ENCODE peak calls at places on chromosomes 11 and 22, in four cellular contexts. X is astrocyte, S is upper lobe of right lung, D is gastrocnemius medialis. Z is an unnamed sample.

GRCh38 chr11:125505518-125505917 is 9.5 kb upstream of the FEZ1 start:
- DNase-seq in X (no peak), S (no peak), D (no peak), Z (no peak)

GRCh38 chr11:72668645-72669347 is 5.4 kb downstream of the PDE2A start:
- DNase-seq in X (peak; percentile 8), S (no peak), D (no peak), Z (peak; percentile 42)

GRCh38 chr11:120675171-120675570 is 163.6 kb downstream of the GRIK4 start:
- DNase-seq in X (peak; percentile 8), S (no peak), D (no peak), Z (no peak)

GRCh38 chr22:48561676-48562075 is 1266.0 kb downstream of the BRD1 start:
- DNase-seq in X (no peak), S (no peak), D (no peak), Z (no peak)

GRCh38 chr11:134541355-134541754 is 129.3 kb upstream of the B3GAT1 start:
- DNase-seq in X (no peak), S (no peak), D (no peak), Z (no peak)

GRCh38 chr11:57476223-57476882 is 16.0 kb downstream of the RTN4RL2 start:
- DNase-seq in X (no peak), S (peak; percentile 83), D (no peak), Z (no peak)

GRCh38 chr11:112025682-112026081 is 474 bp downstream of the DLAT start:
- DNase-seq in X (peak; percentile 10), S (no peak), D (no peak), Z (no peak)

GRCh38 chr11:58513747-58514367 is 6.0 kb upstream of the OR5B21 start:
- DNase-seq in X (peak; percentile 37), S (no peak), D (no peak), Z (peak; percentile 33)

GRCh38 chr11:71192629-71193028 is 59.7 kb downstream of the SHANK2 start:
- DNase-seq in X (no peak), S (no peak), D (no peak), Z (no peak)

GRCh38 chr11:103773059-103773458 is 263.4 kb upstream of the DDI1 start:
- DNase-seq in X (peak; percentile 93), S (no peak), D (no peak), Z (no peak)

GRCh38 chr11:3091846-3092602 is 34.8 kb upstream of the CARS1 start:
- DNase-seq in X (peak; percentile 17), S (peak; percentile 84), D (peak; percentile 38), Z (peak; percentile 39)

GRCh38 chr22:37258810-37259472 is 14.9 kb upstream of the RAC2 start:
- DNase-seq in X (no peak), S (peak; percentile 16), D (no peak), Z (no peak)

GRCh38 chr11:125971618-125972017 is 25.8 kb downstream of the VSIG10L2 start:
- DNase-seq in X (no peak), S (no peak), D (no peak), Z (no peak)

GRCh38 chr11:115503083-115503885 is 931 bp downstream of the CADM1 start:
- DNase-seq in X (peak; percentile 54), S (peak; percentile 90), D (peak; percentile 51), Z (no peak)

GRCh38 chr11:15826826-15827225 is 529.5 kb downstream of the SOX6 start:
- DNase-seq in X (no peak), S (peak; percentile 67), D (no peak), Z (no peak)

GRCh38 chr11:92417326-92417725 is 192.7 kb downstream of the FAT3 start:
- DNase-seq in X (no peak), S (no peak), D (no peak), Z (no peak)

DNA sequence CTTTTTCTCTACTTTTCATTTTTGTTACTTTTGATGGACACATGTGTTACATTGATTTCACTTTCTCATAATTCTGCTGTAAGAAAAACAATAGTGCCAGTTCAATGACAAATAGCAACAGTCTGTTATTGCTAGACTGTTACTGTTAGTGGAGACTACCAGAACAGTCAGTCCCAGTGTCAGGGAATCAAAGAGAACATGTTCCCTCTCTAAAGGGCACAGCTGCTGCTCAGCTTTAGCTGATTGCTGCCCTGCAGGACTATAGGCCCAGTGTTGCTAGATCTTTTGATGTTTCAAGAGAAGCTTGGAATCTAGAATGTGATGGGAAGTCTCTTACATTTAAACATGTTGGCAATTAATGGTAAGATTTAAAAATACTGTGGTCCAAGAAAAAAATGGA is 3.4 kb downstream of the BIRC3 start:
- DNase-seq in X (no peak), S (no peak), D (no peak), Z (no peak)
- H3K4me3 ChIP-seq in X (no peak overlapping the region), S (no peak overlapping the region), D (no peak overlapping the region), Z (no peak overlapping the region)

DNA sequence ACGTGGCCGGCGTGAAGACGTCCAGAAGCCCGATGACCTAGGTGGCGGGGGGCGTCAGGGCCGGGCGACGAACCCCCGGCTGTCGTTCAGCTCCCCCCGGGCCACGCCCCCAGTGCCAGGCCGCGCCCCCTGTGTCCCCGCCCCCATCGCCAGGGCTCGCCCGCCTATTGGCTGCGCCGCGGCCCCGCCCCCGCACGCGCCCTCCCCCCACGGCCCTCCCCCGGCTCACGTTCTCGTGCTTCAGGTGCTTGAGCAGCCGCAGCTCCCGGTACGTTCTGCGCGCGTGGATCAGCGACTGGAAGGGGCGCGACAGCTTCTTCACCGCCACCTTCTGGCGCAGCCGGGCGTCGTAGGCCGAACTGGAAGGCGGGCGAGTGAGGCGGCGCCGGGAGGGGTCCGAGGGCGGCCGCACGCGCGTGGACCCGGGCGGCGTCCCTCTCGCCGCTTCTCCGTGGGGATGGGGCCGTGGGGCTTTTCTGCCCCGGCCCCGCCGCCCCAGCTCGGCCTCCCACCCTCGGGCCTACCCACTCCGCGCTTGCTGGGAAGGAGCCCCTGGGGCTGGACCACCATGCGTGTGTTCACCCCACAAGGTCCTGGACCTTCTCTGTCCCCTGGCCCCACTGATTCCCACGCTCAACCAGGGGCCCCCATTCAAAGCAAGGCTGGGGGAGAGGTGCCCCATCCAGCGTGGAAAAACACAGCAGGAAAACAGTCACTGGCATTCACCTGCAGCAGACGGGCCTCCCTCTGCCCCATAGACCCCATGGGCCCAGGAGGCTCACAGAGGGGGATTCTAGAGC is 2.4 kb downstream of the MAPK11 start:
- DNase-seq in X (no peak), S (peak; percentile 86), D (peak; percentile 81), Z (no peak)
- H3K4me3 ChIP-seq in X (peak overlapping the region; percentile 10), S (peak overlapping the region; percentile 33), D (peak overlapping the region; percentile 58), Z (no peak overlapping the region)

GRCh38 chr11:70078095-70078795 is at the start of gene ANO1:
- DNase-seq in X (no peak), S (peak; percentile 56), D (no peak), Z (no peak)

GRCh38 chr11:70079691-70080090 is 1.6 kb downstream of the ANO1 start:
- DNase-seq in X (no peak), S (no peak), D (no peak), Z (no peak)

GRCh38 chr11:70082829-70083228 is 4.7 kb downstream of the ANO1 start:
- DNase-seq in X (no peak), S (no peak), D (no peak), Z (peak; percentile 6)

GRCh38 chr11:70078796-70079616 is 889 bp downstream of the ANO1 start:
- DNase-seq in X (no peak), S (no peak), D (no peak), Z (no peak)

DNA sequence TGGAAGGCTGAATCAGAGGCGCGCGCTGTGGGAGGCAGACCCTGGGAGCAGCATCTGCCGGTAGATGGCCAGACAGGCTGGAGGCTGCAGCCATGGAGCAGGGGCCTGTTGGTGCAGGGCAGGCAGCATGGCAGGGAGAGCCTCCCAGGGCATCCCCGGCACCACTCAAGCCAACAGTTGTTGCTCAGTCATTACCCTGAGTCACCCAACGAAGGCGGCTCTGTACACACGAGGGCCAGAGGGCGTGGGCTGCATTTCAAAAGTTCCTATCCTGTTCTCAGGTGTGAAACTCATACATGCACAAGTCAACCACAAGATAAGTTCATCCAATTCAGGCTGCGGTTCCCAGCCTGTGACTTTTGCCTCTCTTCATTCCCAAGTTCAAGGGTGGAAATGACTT is 2.6 kb downstream of the ANO1 start:
- DNase-seq in X (peak; percentile 12), S (no peak), D (no peak), Z (no peak)
- H3K4me3 ChIP-seq in X (no peak overlapping the region), S (no peak overlapping the region), D (no peak overlapping the region), Z (no peak overlapping the region)

GRCh38 chr22:47341464-47341863 is 579.0 kb downstream of the TBC1D22A start:
- DNase-seq in X (no peak), S (no peak), D (no peak), Z (no peak)

GRCh38 chr22:47342446-47342845 is 580.0 kb downstream of the TBC1D22A start:
- DNase-seq in X (no peak), S (no peak), D (no peak), Z (no peak)

GRCh38 chr22:47344414-47344813 is 582.0 kb downstream of the TBC1D22A start:
- DNase-seq in X (no peak), S (no peak), D (no peak), Z (no peak)

GRCh38 chr22:47343611-47344010 is 581.2 kb downstream of the TBC1D22A start:
- DNase-seq in X (no peak), S (no peak), D (no peak), Z (no peak)

DNA sequence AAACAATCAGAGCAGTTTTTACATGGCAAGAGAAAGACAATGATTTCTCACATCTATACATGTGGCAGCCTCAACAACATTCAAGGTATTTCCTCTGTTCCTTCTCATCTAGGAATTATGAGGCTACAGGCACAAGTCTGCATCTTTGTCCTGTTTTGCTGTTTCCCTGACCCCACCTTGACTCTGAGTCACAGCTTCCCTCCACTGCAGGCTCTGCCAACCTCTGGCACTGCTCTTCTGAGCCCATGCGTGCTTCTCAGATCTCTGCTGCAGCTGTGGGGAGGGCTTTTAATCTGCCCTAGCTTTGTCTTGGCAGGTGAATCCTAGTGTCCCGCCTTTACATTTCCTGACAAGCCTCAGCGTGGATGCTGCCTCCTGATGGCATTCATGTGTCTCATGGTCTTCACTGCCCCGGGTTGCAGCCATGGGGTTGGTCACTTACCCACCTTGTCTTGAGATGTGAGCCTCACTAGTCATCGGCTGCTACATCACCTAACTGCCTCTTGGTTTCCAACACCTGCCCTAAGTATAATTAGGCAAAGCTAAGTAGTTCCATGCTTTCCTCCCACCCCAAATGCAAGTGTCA is 578.5 kb downstream of the TBC1D22A start:
- DNase-seq in X (no peak), S (no peak), D (no peak), Z (no peak)
- H3K4me3 ChIP-seq in X (no peak overlapping the region), S (no peak overlapping the region), D (no peak overlapping the region), Z (no peak overlapping the region)

DNA sequence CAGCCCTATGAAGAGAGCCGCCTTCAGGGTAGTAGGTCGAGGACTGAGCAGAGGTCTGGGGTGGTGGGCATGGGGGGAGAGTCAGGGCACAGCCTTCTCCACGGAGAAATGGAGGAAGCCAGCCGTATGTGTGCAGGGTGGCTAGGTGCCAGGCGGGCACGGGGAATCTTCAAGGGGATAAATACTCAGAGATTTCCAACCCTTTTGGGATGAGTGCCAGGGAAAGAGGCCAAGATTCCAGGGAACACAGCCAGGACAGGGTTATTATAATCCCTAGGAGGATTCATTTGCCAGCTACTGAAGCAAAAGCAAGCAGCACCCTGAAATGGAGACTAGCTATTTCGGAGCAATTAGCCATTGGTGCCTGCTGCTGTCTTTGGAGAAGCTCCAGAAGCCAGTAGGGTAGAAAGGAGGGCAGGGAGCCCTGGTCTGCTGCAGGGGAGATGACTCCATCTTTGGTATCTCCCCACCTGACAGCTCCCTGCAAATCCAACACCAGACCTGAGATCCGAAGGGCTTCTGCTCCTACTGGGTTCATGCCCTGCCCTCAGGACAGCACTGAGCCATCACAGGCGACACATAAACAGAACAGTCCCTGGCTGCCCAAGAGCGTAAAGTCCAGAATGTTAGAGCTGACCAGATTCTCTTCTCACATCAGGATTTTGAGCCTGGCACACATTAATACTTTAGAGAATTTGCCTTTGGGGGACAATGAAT is 174.5 kb upstream of the NTM start:
- DNase-seq in X (peak; percentile 35), S (no peak), D (no peak), Z (no peak)
- H3K4me3 ChIP-seq in X (peak overlapping the region; percentile 23), S (no peak overlapping the region), D (no peak overlapping the region), Z (no peak overlapping the region)

GRCh38 chr11:133263332-133263731 is 269.0 kb downstream of the OPCML start:
- DNase-seq in X (no peak), S (no peak), D (no peak), Z (no peak)
- H3K4me3 ChIP-seq in X (no peak overlapping the region), S (no peak overlapping the region), D (no peak overlapping the region), Z (no peak overlapping the region)

Z was measured in Jurkat, Clone E6-1.